ENCODE peak calls at places on chromosomes 6 and 20, in four cellular contexts. One of them, this sample, is unnamed.

GRCh38 chr6:170423814-170424633 is 117.5 kb downstream of the FAM120B start:
- DNase-seq in left ventricle myocardium inferior: no peak
- DNase-seq in heart left ventricle: no peak
- DNase-seq in spleen: no peak
- DNase-seq in this sample: no peak

GRCh38 chr6:16440656-16441212 is 202.3 kb downstream of the GMPR start:
- DNase-seq in heart left ventricle: no peak
- DNase-seq in spleen: no peak
- DNase-seq in left ventricle myocardium inferior: no peak
- DNase-seq in this sample: no peak

GRCh38 chr6:17583811-17584210 is 16.3 kb upstream of the FAM8A1 start:
- DNase-seq in heart left ventricle: no peak
- DNase-seq in spleen: no peak
- DNase-seq in left ventricle myocardium inferior: no peak
- DNase-seq in this sample: no peak

GRCh38 chr6:107730106-107730505 is 94.0 kb downstream of the SCML4 start:
- DNase-seq in left ventricle myocardium inferior: no peak
- DNase-seq in spleen: no peak
- DNase-seq in heart left ventricle: no peak
- DNase-seq in this sample: no peak

GRCh38 chr6:114218421-114218820 is 124.4 kb downstream of the HS3ST5 start:
- DNase-seq in spleen: no peak
- DNase-seq in left ventricle myocardium inferior: no peak
- DNase-seq in heart left ventricle: no peak
- DNase-seq in this sample: no peak

GRCh38 chr6:83615025-83615999 is 93.6 kb downstream of the SNAP91 start:
- DNase-seq in left ventricle myocardium inferior: no peak
- DNase-seq in spleen: peak; percentile 31
- DNase-seq in heart left ventricle: no peak
- DNase-seq in this sample: no peak

GRCh38 chr20:41392871-41393704 is 26.5 kb upstream of the EMILIN3 start:
- DNase-seq in heart left ventricle: peak; percentile 90
- DNase-seq in left ventricle myocardium inferior: peak; percentile 82
- DNase-seq in spleen: no peak
- DNase-seq in this sample: peak; percentile 63

GRCh38 chr6:116461563-116462507 is 660 bp downstream of the CALHM6 start:
- DNase-seq in spleen: peak; percentile 96
- DNase-seq in heart left ventricle: peak; percentile 33
- DNase-seq in left ventricle myocardium inferior: peak; percentile 51
- DNase-seq in this sample: peak; percentile 47

GRCh38 chr6:46323312-46323965 is 152.7 kb upstream of the ENPP5 start:
- DNase-seq in left ventricle myocardium inferior: no peak
- DNase-seq in heart left ventricle: no peak
- DNase-seq in spleen: no peak
- DNase-seq in this sample: peak; percentile 70

GRCh38 chr6:127997472-127998164 is 96.8 kb upstream of the THEMIS start:
- DNase-seq in spleen: no peak
- DNase-seq in heart left ventricle: no peak
- DNase-seq in left ventricle myocardium inferior: no peak
- DNase-seq in this sample: no peak

GRCh38 chr6:129073651-129074419 is 190.9 kb downstream of the LAMA2 start:
- DNase-seq in heart left ventricle: no peak
- DNase-seq in left ventricle myocardium inferior: no peak
- DNase-seq in spleen: no peak
- DNase-seq in this sample: no peak

DNA sequence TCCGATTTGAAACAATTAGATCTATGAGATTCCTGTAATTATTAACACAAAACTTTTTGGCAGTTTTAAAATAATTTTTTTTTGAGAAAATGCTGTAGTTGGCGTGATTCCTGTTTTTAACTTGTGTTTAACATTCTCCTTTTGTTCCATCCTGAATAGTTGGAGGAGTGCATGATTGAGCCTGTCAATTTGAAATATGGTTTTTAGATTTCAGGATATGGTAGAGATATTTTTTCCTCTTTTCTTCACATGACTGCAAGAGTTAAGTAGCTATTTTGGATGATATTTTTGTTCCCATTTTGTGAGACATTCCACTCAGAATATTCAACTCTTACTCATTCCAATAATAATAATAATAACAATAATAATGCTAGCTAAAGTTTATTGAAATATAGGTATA is 241.7 kb upstream of the MAN1A1 start:
- DNase-seq in heart left ventricle: no peak
- DNase-seq in left ventricle myocardium inferior: no peak
- DNase-seq in spleen: no peak
- DNase-seq in this sample: no peak
- TF ChIP-seq CTCF in heart left ventricle: no peak
- TF ChIP-seq CTCF in left ventricle myocardium inferior: no peak
- TF ChIP-seq CTCF in spleen: no peak
- TF ChIP-seq CTCF in this sample: no peak

GRCh38 chr20:31849306-31849930 is 4.0 kb upstream of the FOXS1 start:
- DNase-seq in heart left ventricle: no peak
- DNase-seq in left ventricle myocardium inferior: no peak
- DNase-seq in spleen: no peak
- DNase-seq in this sample: no peak
- H3K4me3 ChIP-seq in heart left ventricle: no peak overlapping the region
- H3K4me3 ChIP-seq in left ventricle myocardium inferior: no peak overlapping the region
- H3K4me3 ChIP-seq in spleen: no peak overlapping the region
- H3K4me3 ChIP-seq in this sample: no peak overlapping the region

DNA sequence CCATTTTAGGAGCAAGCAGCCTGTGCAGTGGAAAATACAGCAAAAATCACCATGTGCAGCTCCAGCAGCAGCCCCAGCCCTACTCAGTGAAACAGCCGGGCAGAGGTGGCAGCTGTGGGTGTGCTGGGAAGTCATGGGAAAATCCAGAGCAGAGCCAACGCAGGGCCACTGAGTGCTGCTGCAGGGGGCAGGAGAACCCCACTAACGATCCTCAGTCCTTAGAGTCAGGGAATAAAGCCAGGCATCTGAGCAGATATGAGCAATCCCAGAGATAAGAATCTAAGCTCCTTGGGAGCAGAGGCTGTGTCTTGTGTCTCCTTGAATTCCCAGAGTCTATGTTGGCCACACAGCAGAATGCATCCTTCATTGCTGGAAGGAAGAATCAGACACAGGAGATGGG is 493.1 kb upstream of the MAP3K7 start:
- DNase-seq in spleen: no peak
- DNase-seq in left ventricle myocardium inferior: no peak
- DNase-seq in heart left ventricle: no peak
- DNase-seq in this sample: no peak
- TF ChIP-seq CTCF in spleen: no peak
- TF ChIP-seq CTCF in left ventricle myocardium inferior: no peak
- TF ChIP-seq CTCF in heart left ventricle: no peak
- TF ChIP-seq CTCF in this sample: no peak

GRCh38 chr20:62778601-62779416 is 17.5 kb upstream of the MRGBP start:
- DNase-seq in heart left ventricle: no peak
- DNase-seq in spleen: no peak
- DNase-seq in left ventricle myocardium inferior: no peak
- DNase-seq in this sample: no peak
- H3K4me3 ChIP-seq in heart left ventricle: no peak overlapping the region
- H3K4me3 ChIP-seq in spleen: no peak overlapping the region
- H3K4me3 ChIP-seq in left ventricle myocardium inferior: no peak overlapping the region
- H3K4me3 ChIP-seq in this sample: no peak overlapping the region

DNA sequence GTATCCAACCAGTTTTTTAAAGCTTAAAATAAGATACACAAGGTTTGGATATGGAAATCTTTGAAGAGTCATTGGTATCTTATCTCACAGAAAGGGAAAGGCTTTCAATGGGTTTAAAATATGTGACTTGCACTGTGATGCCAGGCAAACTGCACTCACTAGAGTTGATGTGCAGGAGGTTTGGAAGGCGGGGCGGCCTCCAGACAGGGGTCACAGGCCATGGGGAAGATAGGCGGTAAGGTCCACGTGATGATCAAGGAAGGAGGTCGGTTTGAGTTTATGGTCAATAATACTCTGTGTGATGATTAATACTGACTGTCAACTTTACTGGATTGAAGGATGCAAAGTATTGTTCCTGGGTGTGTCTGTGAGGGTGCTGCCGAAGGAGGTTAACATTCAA is 9.5 kb upstream of the RAMACL start:
- DNase-seq in heart left ventricle: no peak
- DNase-seq in spleen: no peak
- DNase-seq in left ventricle myocardium inferior: no peak
- DNase-seq in this sample: no peak
- TF ChIP-seq CTCF in heart left ventricle: no peak
- TF ChIP-seq CTCF in spleen: no peak
- TF ChIP-seq CTCF in left ventricle myocardium inferior: no peak
- TF ChIP-seq CTCF in this sample: no peak

This sample was measured in adrenal gland.